ENCODE peak calls at places on chromosomes 12 and 14, in six cellular contexts. J is substantia nigra, C is NCI-H446, G is NCI-H1105 treated with DMSO at 0.1 percent for 48 hours, N is HCEC 1CT, A is AML-193. X is an unnamed sample.

GRCh38 chr12:23139026-23139425 is 514.1 kb downstream of the ETNK1 start:
- DNase-seq in J (no peak), C (no peak), G (no peak), N (no peak), A (no peak), X (no peak)

GRCh38 chr14:93880025-93880820 is 46.9 kb upstream of the FAM181A start:
- DNase-seq in J (no peak), C (no peak), G (no peak), N (no peak), A (no peak), X (no peak)

GRCh38 chr12:58750484-58750883 is 169.8 kb downstream of the LRIG3 start:
- DNase-seq in J (no peak), C (no peak), G (no peak), N (peak; percentile 98), A (no peak), X (no peak)

GRCh38 chr12:109489016-109489954 is 11.9 kb downstream of the UBE3B start:
- DNase-seq in J (no peak), C (no peak), G (no peak), N (no peak), A (no peak), X (no peak)

GRCh38 chr12:24901975-24902461 is 46.9 kb downstream of the BCAT1 start:
- DNase-seq in J (peak; percentile 28), C (no peak), G (no peak), N (no peak), A (no peak), X (peak; percentile 67)

GRCh38 chr12:13161172-13161571 is 35.4 kb upstream of the EMP1 start:
- DNase-seq in J (no peak), C (no peak), G (no peak), N (no peak), A (peak; percentile 20), X (no peak)

GRCh38 chr14:21241218-21241819 is 27.9 kb downstream of the HNRNPC start:
- DNase-seq in J (no peak), C (no peak), G (no peak), N (peak; percentile 44), A (peak; percentile 53), X (no peak)

GRCh38 chr14:53273671-53274072 is 120.5 kb upstream of the DDHD1 start:
- DNase-seq in J (no peak), C (no peak), G (no peak), N (no peak), A (no peak), X (no peak)

GRCh38 chr12:52019123-52019770 is 12.5 kb downstream of the TAMALIN start:
- DNase-seq in J (no peak), C (no peak), G (no peak), N (no peak), A (no peak), X (no peak)

GRCh38 chr14:92694807-92695206 is 53.6 kb downstream of the LGMN start:
- DNase-seq in J (no peak), C (no peak), G (no peak), N (no peak), A (no peak), X (no peak)

GRCh38 chr14:104659146-104659545 is 30.3 kb upstream of the INF2 start:
- DNase-seq in J (no peak), C (no peak), G (no peak), N (no peak), A (no peak), X (no peak)

GRCh38 chr14:24243336-24243836 is 963 bp upstream of the TINF2 start:
- DNase-seq in J (no peak), C (no peak), G (no peak), N (no peak), A (peak; percentile 31), X (no peak)

GRCh38 chr14:42665083-42665482 is 1058.4 kb downstream of the LRFN5 start:
- DNase-seq in J (no peak), C (no peak), G (peak; percentile 30), N (no peak), A (no peak), X (no peak)

GRCh38 chr14:65173973-65174693 is 71.8 kb upstream of the MAX start:
- DNase-seq in J (no peak), C (no peak), G (no peak), N (no peak), A (no peak), X (no peak)

GRCh38 chr14:60343571-60344071 is 94.6 kb downstream of the PPM1A start:
- DNase-seq in J (no peak), C (no peak), G (no peak), N (no peak), A (no peak), X (no peak)

GRCh38 chr14:100621806-100622205 is 34.6 kb upstream of the BEGAIN start:
- DNase-seq in J (no peak), C (no peak), G (no peak), N (no peak), A (no peak), X (no peak)

GRCh38 chr14:32507029-32507984 is 178.2 kb downstream of the AKAP6 start:
- DNase-seq in J (no peak), C (no peak), G (no peak), N (peak; percentile 63), A (no peak), X (no peak)

GRCh38 chr14:21025374-21026151 is 702 bp upstream of the NDRG2 start:
- DNase-seq in J (peak; percentile 88), C (no peak), G (no peak), N (no peak), A (no peak), X (peak; percentile 85)

GRCh38 chr12:69501154-69501895 is 31.1 kb downstream of the FRS2 start:
- DNase-seq in J (no peak), C (no peak), G (no peak), N (peak; percentile 41), A (no peak), X (no peak)

GRCh38 chr14:77066555-77067172 is 31.4 kb upstream of the CIPC start:
- DNase-seq in J (no peak), C (no peak), G (no peak), N (no peak), A (no peak), X (no peak)

GRCh38 chr12:110349521-110350151 is 53.9 kb downstream of the ANAPC7 start:
- DNase-seq in J (no peak), C (no peak), G (no peak), N (no peak), A (peak; percentile 86), X (no peak)

GRCh38 chr12:94561943-94562411 is 88.4 kb downstream of the TMCC3 start:
- DNase-seq in J (peak; percentile 51), C (no peak), G (no peak), N (no peak), A (no peak), X (peak; percentile 83)

GRCh38 chr14:94612580-94613554 is 676 bp downstream of the SERPINA3 start:
- DNase-seq in J (no peak), C (no peak), G (no peak), N (no peak), A (no peak), X (no peak)